ENCODE peak calls at places on chromosomes 1 and 21, in four cellular contexts. S is HEK293T, W is HepG2, P is GM12878. U is an unnamed sample.
A peak's percentile ranks its signal among the peaks of the same experiment; 100 is the strongest.

GRCh38 chr1:155077346-155077745 is 1.3 kb upstream of the EFNA3 start:
- DNase-seq in S (no peak), P (no peak), W (no peak), U (peak; percentile 63)

GRCh38 chr1:29713857-29714256 is 477.5 kb downstream of the PTPRU start:
- DNase-seq in P (no peak), S (no peak), W (no peak), U (no peak)

GRCh38 chr1:212915245-212916091 is 34.9 kb upstream of the VASH2 start:
- DNase-seq in P (no peak), W (peak; percentile 50), S (peak; percentile 70), U (peak; percentile 68)

GRCh38 chr1:205313681-205314308 is 7.8 kb downstream of the NUAK2 start:
- DNase-seq in W (no peak), S (no peak), P (peak; percentile 48), U (no peak)

GRCh38 chr1:247056071-247056470 is 22.5 kb downstream of the ZNF670 start:
- DNase-seq in S (no peak), W (no peak), P (no peak), U (no peak)

GRCh38 chr1:177307771-177308170 is 137.0 kb downstream of the BRINP2 start:
- DNase-seq in S (no peak), P (no peak), W (no peak), U (no peak)

GRCh38 chr1:168654198-168654910 is 74.7 kb downstream of the DPT start:
- DNase-seq in W (no peak), S (no peak), P (no peak), U (no peak)

GRCh38 chr1:36654586-36654985 is 171.9 kb upstream of the CSF3R start:
- DNase-seq in P (no peak), W (no peak), S (no peak), U (no peak)

GRCh38 chr1:44318097-44319088 is 36.7 kb downstream of the ERI3 start:
- DNase-seq in W (peak; percentile 34), S (peak; percentile 74), P (no peak), U (peak; percentile 81)

GRCh38 chr1:33009561-33009960 is 27.1 kb downstream of the AK2 start:
- DNase-seq in P (no peak), W (no peak), S (no peak), U (peak; percentile 90)

GRCh38 chr1:185337221-185337620 is 20.2 kb upstream of the IVNS1ABP start:
- DNase-seq in P (no peak), W (no peak), S (no peak), U (no peak)

GRCh38 chr1:225998560-225999226 is 450 bp downstream of the SDE2 start:
- DNase-seq in S (peak; percentile 34), P (no peak), W (peak; percentile 29), U (peak; percentile 42)

GRCh38 chr1:153627797-153628626 is at the start of gene S100A1:
- DNase-seq in P (no peak), S (no peak), W (peak; percentile 72), U (peak; percentile 86)

GRCh38 chr1:1305300-1306069 is 2.2 kb downstream of the ACAP3 start:
- DNase-seq in P (no peak), S (no peak), W (peak; percentile 74), U (peak; percentile 82)

GRCh38 chr1:1574721-1575537 is at the start of gene SSU72:
- DNase-seq in P (peak; percentile 35), S (peak; percentile 90), W (peak; percentile 76), U (peak; percentile 98)

GRCh38 chr1:244352156-244352830 is 99.4 kb downstream of the ADSS2 start:
- DNase-seq in P (no peak), S (no peak), W (no peak), U (no peak)

GRCh38 chr21:25857308-25858099 is 122.7 kb downstream of the GABPA start:
- DNase-seq in P (no peak), S (no peak), W (no peak), U (no peak)

GRCh38 chr1:154943649-154944421 is 7.3 kb upstream of the PMVK start:
- DNase-seq in P (no peak), W (no peak), S (peak; percentile 73), U (peak; percentile 68)

GRCh38 chr21:22965455-22966125 is 1967.4 kb downstream of the NCAM2 start:
- DNase-seq in P (no peak), S (no peak), W (no peak), U (no peak)

GRCh38 chr1:34263411-34263810 is 86.7 kb downstream of the C1orf94 start:
- DNase-seq in S (no peak), W (no peak), P (no peak), U (no peak)

GRCh38 chr1:96926176-96926575 is 204.6 kb downstream of the PTBP2 start:
- DNase-seq in S (no peak), P (no peak), W (no peak), U (no peak)

GRCh38 chr1:90784186-90784847 is 67.2 kb upstream of the BARHL2 start:
- DNase-seq in S (no peak), W (no peak), P (no peak), U (no peak)

GRCh38 chr1:234507089-234507488 is 28.1 kb upstream of the TARBP1 start:
- DNase-seq in S (no peak), P (no peak), W (no peak), U (no peak)

GRCh38 chr21:14991957-14992356 is 72.8 kb downstream of the NRIP1 start:
- DNase-seq in W (no peak), S (no peak), P (no peak), U (no peak)

GRCh38 chr1:177383715-177384114 is 213.0 kb downstream of the BRINP2 start:
- DNase-seq in P (no peak), W (no peak), S (no peak), U (no peak)

GRCh38 chr1:165116732-165117131 is 239.8 kb downstream of the LMX1A start:
- DNase-seq in P (no peak), S (no peak), W (no peak), U (no peak)

GRCh38 chr1:59686170-59686569 is 128.6 kb upstream of the HOOK1 start:
- DNase-seq in P (no peak), W (no peak), S (no peak), U (no peak)

GRCh38 chr1:174007846-174008245 is 14.3 kb downstream of the RC3H1 start:
- DNase-seq in W (no peak), P (no peak), S (no peak), U (no peak)

GRCh38 chr1:9302745-9303524 is 10.2 kb downstream of the SPSB1 start:
- DNase-seq in S (no peak), P (no peak), W (no peak), U (no peak)
- TF ChIP-seq TARDBP in S (no peak), P (no peak), W (no peak), U (no peak)

DNA sequence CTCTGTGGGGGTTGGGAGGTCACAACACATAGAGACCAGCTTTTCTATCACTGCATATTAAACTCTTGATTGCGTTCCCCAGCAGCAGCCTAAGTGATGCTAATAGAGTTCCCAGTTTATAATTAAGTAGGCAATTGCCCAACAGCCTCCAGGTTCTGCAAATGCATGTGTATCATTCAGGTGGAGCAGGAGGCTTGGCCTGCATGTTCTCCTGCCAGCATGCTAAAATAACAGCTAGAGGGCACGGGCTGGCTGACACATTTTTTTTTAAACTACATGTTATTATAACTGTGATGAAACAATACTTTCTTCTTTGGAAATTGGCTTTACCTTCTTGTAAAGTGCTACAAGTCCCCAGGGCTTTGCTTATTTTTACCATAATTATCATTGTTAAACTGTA is 10.4 kb downstream of the TCHH start:
- DNase-seq in P (no peak), S (no peak), W (no peak), U (no peak)
- TF ChIP-seq TARDBP in P (no peak), S (no peak), W (no peak), U (no peak)

DNA sequence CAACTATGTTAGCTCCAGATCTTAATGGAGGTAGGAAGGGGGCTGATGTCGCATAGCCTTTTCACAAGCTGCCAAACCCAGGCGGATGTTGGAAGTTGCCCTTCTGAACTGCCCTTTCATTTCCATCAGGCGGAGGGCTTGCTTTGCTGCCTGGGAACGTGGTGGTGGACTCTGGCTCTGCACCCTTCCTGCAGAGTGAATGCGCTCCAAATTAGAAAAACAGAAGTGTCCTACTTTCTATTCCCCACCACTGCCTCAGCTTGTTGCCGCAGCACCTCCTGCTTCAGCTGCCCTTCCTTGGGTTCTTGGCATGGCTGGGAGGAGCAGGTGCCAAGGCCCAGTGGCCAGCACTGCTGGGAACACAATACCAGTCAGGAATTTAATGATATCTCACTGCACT is 60.6 kb downstream of the AK4 start:
- DNase-seq in W (peak; percentile 32), S (no peak), P (no peak), U (no peak)
- TF ChIP-seq TARDBP in W (no peak), S (no peak), P (no peak), U (no peak)

DNA sequence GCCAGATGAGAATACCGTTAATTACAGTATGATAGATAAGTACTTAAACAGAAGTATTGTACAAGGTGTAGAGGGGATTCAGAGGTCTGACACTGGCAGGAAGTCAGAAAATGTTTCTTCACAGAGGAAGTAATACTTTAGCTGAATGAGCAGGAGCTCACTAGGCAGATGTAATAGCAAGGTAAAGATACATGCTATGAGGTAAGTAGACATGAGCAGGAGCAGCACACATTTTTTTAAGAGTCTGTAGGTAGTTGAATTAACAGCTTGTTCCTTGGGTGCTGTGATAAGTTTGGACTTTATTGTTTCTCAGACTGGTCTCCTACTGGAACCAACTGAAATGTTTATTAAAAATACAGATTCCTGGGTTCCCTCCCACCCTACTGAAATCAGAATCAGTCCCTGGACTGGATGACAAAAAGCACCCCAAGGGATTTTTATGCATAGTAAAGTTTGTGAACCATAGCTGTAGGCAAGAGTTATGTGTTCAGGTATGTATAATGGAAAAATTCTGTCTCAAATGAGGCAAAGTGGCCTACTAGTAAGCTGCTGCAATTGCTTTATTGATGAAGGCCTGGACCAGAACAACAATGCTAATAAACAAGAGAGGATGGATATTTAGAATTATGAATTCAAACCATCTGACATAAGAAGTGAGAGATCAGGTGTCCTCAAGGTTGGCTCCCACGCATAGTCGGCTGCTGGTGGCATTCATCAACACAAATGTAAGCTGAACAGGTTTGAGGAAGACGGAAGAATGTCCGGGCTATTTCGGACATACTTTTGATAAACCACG is 905 bp downstream of the AP4B1 start:
- DNase-seq in S (no peak), P (peak; percentile 31), W (no peak), U (peak; percentile 34)
- TF ChIP-seq TARDBP in S (no peak), P (no peak), W (no peak), U (no peak)

GRCh38 chr1:156524985-156525590 is 24.5 kb upstream of the MEF2D start:
- DNase-seq in P (no peak), W (no peak), S (no peak), U (no peak)
- TF ChIP-seq TARDBP in P (no peak), W (no peak), S (no peak), U (no peak)

GRCh38 chr1:26717066-26717465 is 21.3 kb downstream of the ARID1A start:
- DNase-seq in P (no peak), S (no peak), W (no peak), U (no peak)
- TF ChIP-seq TARDBP in P (no peak), S (no peak), W (no peak), U (no peak)

DNA sequence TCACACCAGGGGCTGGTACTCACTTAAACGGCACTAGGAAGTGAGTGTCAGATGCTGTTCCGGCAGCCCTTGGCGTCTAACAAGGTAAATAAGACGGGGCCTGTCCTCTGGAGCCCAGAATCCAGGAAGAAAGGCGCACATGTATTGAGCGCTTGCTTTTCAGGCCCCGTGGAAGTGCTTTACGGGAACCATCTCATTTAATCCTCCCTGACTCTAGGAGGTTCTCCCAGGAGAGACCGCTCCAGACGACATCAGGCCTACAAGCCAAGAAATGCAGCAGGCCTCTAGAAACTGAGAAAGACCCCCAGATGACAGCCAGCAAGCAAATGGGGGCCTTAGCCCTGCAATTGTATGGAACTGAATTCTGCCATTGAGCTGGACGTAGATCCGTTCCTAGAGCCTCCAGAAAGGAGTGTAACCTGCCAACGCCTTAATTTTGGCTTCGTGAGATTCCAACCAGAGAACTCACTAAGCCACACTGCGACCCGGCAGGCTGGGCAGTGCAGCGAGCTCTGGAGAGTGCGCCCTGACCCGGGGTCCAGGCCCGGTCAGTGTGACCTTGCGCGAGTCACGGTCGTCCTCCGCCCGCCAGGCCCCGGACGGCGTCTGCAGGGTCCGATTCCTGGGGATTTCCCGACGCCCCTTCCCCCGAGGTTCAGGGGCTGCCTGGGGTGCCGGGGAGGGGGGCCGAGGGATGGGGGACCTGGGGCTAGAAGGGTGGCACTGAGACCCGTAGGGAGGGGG is 532 bp upstream of the MANEAL start:
- DNase-seq in P (no peak), S (no peak), W (no peak), U (no peak)
- TF ChIP-seq TARDBP in P (no peak), S (no peak), W (no peak), U (no peak)